ENCODE peak calls at places on chromosomes 7 and 10, in ten cellular contexts. F is thoracic aorta, J is OCI-LY7, O is left ventricle myocardium inferior, N is body of pancreas, H is ovary, G is spleen, W is adrenal gland, P is heart right ventricle, Z is GM23248. D is an unnamed sample.

GRCh38 chr10:15373199-15373598 is 2.1 kb upstream of the FAM171A1 start:
- DNase-seq in G (no peak), N (no peak), F (no peak), W (no peak), Z (no peak), O (no peak), J (no peak), P (no peak), H (no peak), D (no peak)

GRCh38 chr7:6478186-6478585 is 30.4 kb upstream of the DAGLB start:
- DNase-seq in J (peak), F (no peak), H (no peak), Z (no peak), W (no peak), O (no peak), P (no peak), N (no peak), G (no peak), D (no peak)

GRCh38 chr10:6924166-6924565 is 344.1 kb upstream of the PRKCQ start:
- DNase-seq in G (no peak), F (no peak), O (no peak), J (no peak), Z (peak), W (peak), N (peak), H (no peak), P (no peak), D (no peak)

GRCh38 chr7:1691096-1691495 is 21.0 kb downstream of the ELFN1 start:
- DNase-seq in Z (no peak), P (no peak), H (no peak), F (no peak), N (no peak), J (no peak), O (peak), G (peak), W (peak), D (peak)

GRCh38 chr10:119396008-119396708 is 146.4 kb downstream of the RGS10 start:
- DNase-seq in H (no peak), O (no peak), G (no peak), Z (no peak), F (no peak), P (no peak), N (no peak), J (no peak), W (no peak), D (no peak)

GRCh38 chr10:70822421-70822820 is 6.7 kb downstream of the SGPL1 start:
- DNase-seq in O (no peak), P (no peak), F (no peak), N (no peak), J (no peak), H (no peak), W (no peak), Z (no peak), G (no peak), D (no peak)

GRCh38 chr10:100027416-100027815 is 17.7 kb upstream of the DNMBP start:
- DNase-seq in W (no peak), N (no peak), F (no peak), O (no peak), J (no peak), G (no peak), Z (no peak), P (no peak), H (no peak), D (no peak)

GRCh38 chr10:22230331-22230833 is 12.6 kb upstream of the EBLN1 start:
- DNase-seq in G (no peak), N (no peak), H (no peak), Z (peak), F (no peak), W (no peak), O (no peak), J (peak), P (no peak), D (no peak)

GRCh38 chr10:89478085-89478738 is 57.2 kb downstream of the SLC16A12 start:
- DNase-seq in G (no peak), P (no peak), H (no peak), N (no peak), Z (no peak), J (peak), F (no peak), W (no peak), O (no peak), D (no peak)

GRCh38 chr7:132100981-132101380 is 475.3 kb downstream of the PLXNA4 start:
- DNase-seq in J (no peak), F (no peak), P (no peak), H (no peak), W (no peak), Z (peak), O (no peak), G (no peak), N (no peak), D (no peak)

GRCh38 chr10:102988404-102989314 is 70.6 kb downstream of the CNNM2 start:
- DNase-seq in Z (no peak), J (no peak), G (no peak), W (no peak), F (no peak), N (no peak), P (no peak), H (no peak), O (no peak), D (no peak)

GRCh38 chr7:50347693-50348092 is 43.2 kb downstream of the IKZF1 start:
- DNase-seq in H (no peak), N (no peak), O (no peak), W (no peak), Z (no peak), J (no peak), F (no peak), P (no peak), G (no peak), D (no peak)

GRCh38 chr7:136086712-136087111 is 109.6 kb upstream of the MTPN start:
- DNase-seq in J (peak), G (no peak), F (peak), O (no peak), P (no peak), Z (peak), H (peak), N (peak), W (peak), D (no peak)

GRCh38 chr10:103870503-103870902 is 15.1 kb upstream of the SH3PXD2A start:
- DNase-seq in O (no peak), H (no peak), F (no peak), J (no peak), Z (peak), N (no peak), W (no peak), G (no peak), P (no peak), D (no peak)

GRCh38 chr10:120415709-120416330 is 41.2 kb upstream of the PLPP4 start:
- DNase-seq in G (no peak), N (no peak), P (no peak), W (no peak), O (no peak), F (no peak), Z (peak), H (no peak), J (no peak), D (no peak)

GRCh38 chr7:132575336-132575986 is 809 bp downstream of the PLXNA4 start:
- DNase-seq in Z (peak), N (peak), O (peak), P (peak), F (no peak), W (peak), J (no peak), H (peak), G (no peak), D (no peak)

GRCh38 chr10:65313406-65313805 is 1612.4 kb upstream of the LRRTM3 start:
- DNase-seq in N (no peak), H (no peak), P (no peak), J (no peak), Z (no peak), O (no peak), F (no peak), G (no peak), W (no peak), D (no peak)

GRCh38 chr10:7417103-7417623 is 6.3 kb upstream of the SFMBT2 start:
- DNase-seq in J (peak), O (no peak), H (no peak), Z (peak), N (no peak), G (no peak), W (no peak), F (no peak), P (no peak), D (no peak)

GRCh38 chr10:21694646-21695045 is 160.6 kb downstream of the MLLT10 start:
- DNase-seq in Z (no peak), P (no peak), G (no peak), W (no peak), H (peak), J (no peak), F (no peak), O (no peak), N (no peak), D (no peak)

GRCh38 chr10:49409755-49410154 is 13.9 kb upstream of the DRGX start:
- DNase-seq in O (no peak), H (no peak), W (no peak), F (no peak), J (no peak), N (peak), P (no peak), G (no peak), Z (no peak), D (no peak)

GRCh38 chr10:12617205-12618175 is 268.1 kb downstream of the CAMK1D start:
- DNase-seq in Z (no peak), W (no peak), F (no peak), N (no peak), J (no peak), P (no peak), O (no peak), H (no peak), G (no peak), D (no peak)

GRCh38 chr10:12512292-12513002 is 163.1 kb downstream of the CAMK1D start:
- DNase-seq in J (no peak), N (peak), G (no peak), O (no peak), F (no peak), Z (no peak), W (no peak), P (no peak), H (no peak), D (peak)

GRCh38 chr10:116891208-116891607 is 41.9 kb downstream of the ENO4 start:
- DNase-seq in N (peak), O (peak), J (no peak), Z (peak), H (no peak), F (no peak), P (peak), W (peak), G (no peak), D (no peak)

GRCh38 chr10:80268266-80268665 is 21.2 kb downstream of the MAT1A start:
- DNase-seq in G (no peak), Z (peak), H (no peak), W (no peak), F (no peak), J (no peak), P (no peak), N (no peak), O (no peak), D (no peak)

GRCh38 chr7:35993113-35993512 is 159.9 kb upstream of the EEPD1 start:
- DNase-seq in J (no peak), N (no peak), P (no peak), O (no peak), Z (no peak), G (no peak), F (no peak), W (no peak), H (no peak), D (no peak)

GRCh38 chr10:12042409-12042796 is 206 bp downstream of the UPF2 start:
- DNase-seq in Z (peak), H (peak), W (no peak), G (peak), F (no peak), N (peak), J (peak), O (no peak), P (peak), D (no peak)

GRCh38 chr7:3432916-3433315 is 131.9 kb downstream of the SDK1 start:
- DNase-seq in H (no peak), O (no peak), J (no peak), N (peak), Z (no peak), P (no peak), F (no peak), W (no peak), G (no peak), D (no peak)

GRCh38 chr7:111750168-111750715 is 187.9 kb upstream of the IMMP2L start:
- DNase-seq in F (no peak), N (no peak), G (no peak), J (no peak), O (no peak), P (no peak), W (no peak), Z (no peak), H (no peak), D (no peak)

GRCh38 chr7:83652481-83652880 is 3.5 kb upstream of the SEMA3E start:
- DNase-seq in Z (no peak), P (no peak), W (no peak), G (no peak), N (no peak), J (no peak), F (no peak), H (no peak), O (no peak), D (no peak)

GRCh38 chr7:75958802-75959543 is 35.4 kb downstream of the TMEM120A start:
- DNase-seq in F (no peak), N (no peak), W (no peak), J (no peak), H (no peak), Z (no peak), G (no peak), P (no peak), O (no peak), D (no peak)

DNA sequence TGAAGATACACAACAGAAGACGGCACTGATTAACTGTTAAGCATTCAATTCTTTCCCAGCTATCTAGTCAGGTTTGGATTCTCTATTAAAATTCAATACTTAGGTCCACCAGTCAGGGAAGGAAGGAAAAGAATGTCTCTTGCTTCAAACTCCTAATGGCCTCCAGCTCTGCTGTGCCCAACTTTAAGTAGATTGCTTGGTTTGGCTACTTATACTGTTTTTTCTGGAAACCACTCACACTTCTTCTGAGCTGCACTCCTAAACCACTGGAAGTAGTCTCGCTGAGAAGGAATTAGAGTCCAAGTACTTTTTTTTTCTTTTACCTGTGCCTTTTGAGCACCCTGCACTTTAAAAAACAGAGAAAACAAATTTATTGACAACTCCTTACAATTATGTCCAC is 26.8 kb upstream of the COL1A2 start:
- DNase-seq in P (no peak), F (no peak), W (no peak), Z (peak), N (no peak), J (no peak), O (no peak), H (no peak), G (no peak), D (no peak)
- H3K4me3 ChIP-seq in P (no peak), F (peak), W (no peak), Z (peak), N (no peak), J (no peak), O (peak), H (no peak), G (no peak), D (peak)

GRCh38 chr7:114835303-114835702 is 86.6 kb upstream of the MDFIC start:
- DNase-seq in Z (no peak), F (no peak), W (no peak), G (no peak), N (no peak), H (no peak), P (no peak), O (no peak), J (no peak), D (no peak)
- H3K27ac ChIP-seq in Z (no peak), F (no peak), W (no peak), G (no peak), N (no peak), H (no peak), P (no peak), O (no peak), J (no peak), D (no peak)

DNA sequence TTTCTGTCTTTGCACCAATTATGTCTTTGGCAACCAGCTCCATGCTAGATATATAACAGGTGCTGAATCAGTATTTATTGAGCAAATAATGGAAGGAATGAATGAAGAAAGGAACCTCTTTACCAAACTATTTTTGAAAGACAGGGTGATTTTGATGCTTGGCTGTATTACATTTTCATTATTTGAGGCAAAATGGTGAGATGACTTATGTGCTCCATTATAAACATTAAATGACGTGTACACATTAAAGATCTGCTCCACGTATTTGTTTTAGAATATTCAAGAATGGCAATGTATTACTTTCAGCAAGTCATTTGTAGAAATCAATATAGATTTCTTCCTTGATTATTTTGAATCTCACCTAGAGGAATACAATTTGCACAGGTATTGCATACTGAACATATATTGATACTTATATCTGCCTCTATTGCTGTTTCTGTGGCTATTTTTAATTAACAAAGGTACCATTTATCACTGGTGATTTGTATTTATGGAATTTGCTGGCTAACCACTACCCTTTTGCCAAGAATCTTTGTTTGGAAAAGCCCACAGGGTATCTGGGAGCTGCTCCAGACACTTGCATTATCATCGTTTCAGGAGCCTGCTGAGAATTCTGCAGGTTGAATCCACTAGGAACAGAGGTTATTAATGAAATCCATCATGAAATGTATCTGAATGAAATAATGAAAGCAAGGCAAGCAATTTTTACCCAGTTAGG is 92.2 kb downstream of the SEMA3C start:
- DNase-seq in G (no peak), P (no peak), O (no peak), F (no peak), N (no peak), W (no peak), J (no peak), Z (peak), H (no peak), D (no peak)
- H3K4me3 ChIP-seq in G (no peak), P (no peak), O (no peak), F (no peak), N (no peak), W (no peak), J (no peak), Z (no peak), H (no peak), D (no peak)

GRCh38 chr7:118185163-118185860 is 1.3 kb downstream of the LSM8 start:
- DNase-seq in F (no peak), J (peak), H (no peak), O (no peak), G (no peak), N (no peak), Z (peak), W (no peak), P (no peak), D (no peak)
- H3K27ac ChIP-seq in F (no peak), J (peak), H (no peak), O (no peak), G (no peak), N (no peak), Z (peak), W (no peak), P (peak), D (no peak)

GRCh38 chr7:28871083-28871482 is 87.0 kb downstream of the TRIL start:
- DNase-seq in W (no peak), Z (no peak), F (no peak), O (no peak), P (no peak), N (no peak), G (no peak), J (no peak), H (no peak), D (no peak)
- H3K4me3 ChIP-seq in W (no peak), Z (no peak), F (no peak), O (no peak), P (no peak), N (no peak), G (no peak), J (no peak), H (no peak), D (no peak)

GRCh38 chr7:149489391-149490024 is 8.1 kb downstream of the ZNF746 start:
- DNase-seq in F (no peak), Z (no peak), O (no peak), P (no peak), W (no peak), N (no peak), G (no peak), H (no peak), J (no peak), D (no peak)
- H3K27ac ChIP-seq in F (no peak), Z (no peak), O (no peak), P (no peak), W (no peak), N (no peak), G (no peak), H (no peak), J (no peak), D (no peak)

GRCh38 chr7:130732980-130733865 is 784 bp downstream of the KLF14 start:
- DNase-seq in G (peak), W (peak), O (peak), J (no peak), H (peak), F (no peak), Z (peak), N (peak), P (peak), D (no peak)
- H3K4me3 ChIP-seq in G (peak), W (peak), O (peak), J (peak), H (peak), F (peak), Z (peak), N (peak), P (peak), D (peak)

GRCh38 chr7:155430606-155431005 is 27.3 kb upstream of the EN2 start:
- DNase-seq in O (no peak), G (peak), Z (no peak), W (no peak), P (no peak), J (no peak), F (no peak), N (no peak), H (no peak), D (no peak)
- H3K27ac ChIP-seq in O (no peak), G (no peak), Z (no peak), W (no peak), P (no peak), J (no peak), F (no peak), N (no peak), H (no peak), D (no peak)

DNA sequence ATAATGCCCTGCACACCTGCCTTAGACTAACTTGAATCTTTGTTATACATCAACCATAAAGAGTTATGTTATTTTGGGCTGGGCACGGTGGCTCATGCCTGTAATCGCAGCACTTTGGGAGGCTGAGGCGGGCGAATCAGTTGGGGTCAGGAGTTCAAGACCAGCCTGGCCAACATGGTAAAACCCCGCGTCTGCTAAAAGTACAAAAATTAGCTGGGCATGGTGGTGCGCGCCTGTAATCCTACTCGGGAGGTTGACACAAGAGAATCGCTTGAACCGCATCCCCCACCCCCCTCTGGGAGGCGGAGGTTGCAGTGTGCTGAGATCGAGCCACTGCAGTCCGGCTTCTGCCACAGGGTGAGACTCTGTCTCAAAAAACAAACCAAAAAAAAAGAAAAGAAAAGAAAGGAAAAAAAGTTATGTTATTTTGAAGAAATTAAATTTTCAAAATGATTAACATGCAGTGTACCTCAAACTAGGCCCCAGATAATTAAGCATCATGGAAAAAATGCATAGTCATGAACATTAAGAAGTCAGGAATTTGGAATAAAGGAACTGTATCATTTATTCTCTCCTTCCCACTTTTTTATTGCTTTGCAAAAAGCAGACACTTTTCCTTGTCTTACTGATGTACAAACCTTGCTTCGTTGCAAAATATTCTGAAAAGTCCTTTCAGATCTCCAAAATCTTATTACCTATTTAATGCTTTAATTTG is 43.3 kb downstream of the STAM start:
- DNase-seq in P (no peak), H (no peak), O (no peak), J (no peak), Z (peak), W (no peak), N (no peak), G (no peak), F (no peak), D (no peak)
- H3K4me3 ChIP-seq in P (no peak), H (no peak), O (no peak), J (no peak), Z (no peak), W (no peak), N (no peak), G (no peak), F (no peak), D (no peak)

GRCh38 chr10:86790394-86790793 is 34.0 kb downstream of the BMPR1A start:
- DNase-seq in P (no peak), G (no peak), N (no peak), O (no peak), J (no peak), Z (no peak), H (no peak), W (no peak), F (no peak), D (no peak)
- H3K27ac ChIP-seq in P (no peak), G (no peak), N (no peak), O (no peak), J (no peak), Z (no peak), H (no peak), W (no peak), F (no peak), D (no peak)

D was measured in coronary artery.